ENCODE peak calls at places on chromosomes 12 and 14, in ten cellular contexts. One of them, this sample, is unnamed.

GRCh38 chr14:32366256-32366655 is 37.2 kb downstream of the AKAP6 start:
- DNase-seq in GM12865: no peak
- DNase-seq in mesothelial cell of epicardium: no peak
- DNase-seq in AG04450: no peak
- DNase-seq in endothelial cell: no peak
- DNase-seq in omental fat pad: no peak
- DNase-seq in GM10248: no peak
- DNase-seq in CD8-positive, alpha-beta T cell: no peak
- DNase-seq in brain microvascular endothelial cell: peak; percentile 69
- DNase-seq in RWPE1: no peak
- DNase-seq in this sample: no peak

GRCh38 chr14:21852061-21852664 is 178.5 kb upstream of the OR4E1 start:
- DNase-seq in omental fat pad: no peak
- DNase-seq in GM10248: peak; percentile 26
- DNase-seq in endothelial cell: peak; percentile 70
- DNase-seq in mesothelial cell of epicardium: no peak
- DNase-seq in AG04450: no peak
- DNase-seq in RWPE1: peak; percentile 10
- DNase-seq in GM12865: peak; percentile 55
- DNase-seq in brain microvascular endothelial cell: peak; percentile 29
- DNase-seq in CD8-positive, alpha-beta T cell: peak; percentile 61
- DNase-seq in this sample: peak; percentile 48

GRCh38 chr12:131090254-131091210 is 136.8 kb downstream of the ADGRD1 start:
- DNase-seq in brain microvascular endothelial cell: no peak
- DNase-seq in RWPE1: no peak
- DNase-seq in GM12865: no peak
- DNase-seq in endothelial cell: no peak
- DNase-seq in omental fat pad: peak; percentile 4
- DNase-seq in mesothelial cell of epicardium: no peak
- DNase-seq in AG04450: no peak
- DNase-seq in CD8-positive, alpha-beta T cell: no peak
- DNase-seq in GM10248: no peak
- DNase-seq in this sample: no peak

GRCh38 chr12:131509706-131510105 is 201.2 kb upstream of the SFSWAP start:
- DNase-seq in CD8-positive, alpha-beta T cell: no peak
- DNase-seq in RWPE1: no peak
- DNase-seq in GM12865: no peak
- DNase-seq in endothelial cell: no peak
- DNase-seq in mesothelial cell of epicardium: no peak
- DNase-seq in AG04450: no peak
- DNase-seq in GM10248: no peak
- DNase-seq in omental fat pad: no peak
- DNase-seq in brain microvascular endothelial cell: no peak
- DNase-seq in this sample: no peak

GRCh38 chr14:75126121-75126544 is 715 bp downstream of the NEK9 start:
- DNase-seq in GM10248: no peak
- DNase-seq in CD8-positive, alpha-beta T cell: no peak
- DNase-seq in RWPE1: peak; percentile 8
- DNase-seq in AG04450: no peak
- DNase-seq in mesothelial cell of epicardium: no peak
- DNase-seq in omental fat pad: no peak
- DNase-seq in endothelial cell: no peak
- DNase-seq in brain microvascular endothelial cell: no peak
- DNase-seq in GM12865: peak; percentile 25
- DNase-seq in this sample: no peak

GRCh38 chr12:19855876-19856275 is 416.6 kb downstream of the AEBP2 start:
- DNase-seq in GM12865: no peak
- DNase-seq in RWPE1: no peak
- DNase-seq in GM10248: no peak
- DNase-seq in omental fat pad: no peak
- DNase-seq in brain microvascular endothelial cell: no peak
- DNase-seq in CD8-positive, alpha-beta T cell: no peak
- DNase-seq in endothelial cell: no peak
- DNase-seq in AG04450: no peak
- DNase-seq in mesothelial cell of epicardium: no peak
- DNase-seq in this sample: no peak

GRCh38 chr12:131353826-131354225 is 357.1 kb upstream of the SFSWAP start:
- DNase-seq in mesothelial cell of epicardium: no peak
- DNase-seq in endothelial cell: no peak
- DNase-seq in GM10248: no peak
- DNase-seq in omental fat pad: no peak
- DNase-seq in brain microvascular endothelial cell: no peak
- DNase-seq in RWPE1: peak; percentile 22
- DNase-seq in GM12865: no peak
- DNase-seq in AG04450: no peak
- DNase-seq in CD8-positive, alpha-beta T cell: no peak
- DNase-seq in this sample: no peak

GRCh38 chr14:63283501-63284248 is 35.1 kb downstream of the GPHB5 start:
- DNase-seq in endothelial cell: no peak
- DNase-seq in mesothelial cell of epicardium: no peak
- DNase-seq in omental fat pad: no peak
- DNase-seq in brain microvascular endothelial cell: no peak
- DNase-seq in GM12865: peak; percentile 51
- DNase-seq in RWPE1: no peak
- DNase-seq in AG04450: no peak
- DNase-seq in GM10248: no peak
- DNase-seq in CD8-positive, alpha-beta T cell: no peak
- DNase-seq in this sample: no peak

GRCh38 chr14:62126885-62127478 is 364.8 kb downstream of the SNAPC1 start:
- DNase-seq in brain microvascular endothelial cell: peak; percentile 50
- DNase-seq in CD8-positive, alpha-beta T cell: no peak
- DNase-seq in endothelial cell: peak; percentile 19
- DNase-seq in GM12865: peak; percentile 65
- DNase-seq in AG04450: peak; percentile 32
- DNase-seq in GM10248: peak; percentile 28
- DNase-seq in mesothelial cell of epicardium: no peak
- DNase-seq in omental fat pad: no peak
- DNase-seq in RWPE1: peak; percentile 47
- DNase-seq in this sample: no peak

GRCh38 chr14:75229923-75230792 is 48.5 kb upstream of the FOS start:
- DNase-seq in endothelial cell: no peak
- DNase-seq in CD8-positive, alpha-beta T cell: peak; percentile 39
- DNase-seq in omental fat pad: no peak
- DNase-seq in GM12865: peak; percentile 75
- DNase-seq in RWPE1: peak; percentile 66
- DNase-seq in mesothelial cell of epicardium: no peak
- DNase-seq in AG04450: no peak
- DNase-seq in brain microvascular endothelial cell: peak; percentile 41
- DNase-seq in GM10248: peak; percentile 43
- DNase-seq in this sample: peak; percentile 61

GRCh38 chr14:99042376-99043257 is 229.4 kb downstream of the BCL11B start:
- DNase-seq in omental fat pad: no peak
- DNase-seq in GM12865: no peak
- DNase-seq in AG04450: no peak
- DNase-seq in GM10248: no peak
- DNase-seq in RWPE1: no peak
- DNase-seq in CD8-positive, alpha-beta T cell: no peak
- DNase-seq in endothelial cell: no peak
- DNase-seq in mesothelial cell of epicardium: no peak
- DNase-seq in brain microvascular endothelial cell: no peak
- DNase-seq in this sample: no peak

GRCh38 chr14:22650960-22651521 is 6.9 kb upstream of the OR6J1 start:
- DNase-seq in brain microvascular endothelial cell: peak; percentile 44
- DNase-seq in CD8-positive, alpha-beta T cell: no peak
- DNase-seq in GM12865: peak; percentile 88
- DNase-seq in omental fat pad: no peak
- DNase-seq in mesothelial cell of epicardium: no peak
- DNase-seq in RWPE1: no peak
- DNase-seq in AG04450: no peak
- DNase-seq in endothelial cell: no peak
- DNase-seq in GM10248: no peak
- DNase-seq in this sample: no peak

GRCh38 chr14:70809238-70810214 is at the start of gene MAP3K9:
- DNase-seq in CD8-positive, alpha-beta T cell: peak; percentile 85
- DNase-seq in endothelial cell: peak; percentile 97
- DNase-seq in AG04450: no peak
- DNase-seq in omental fat pad: peak; percentile 64
- DNase-seq in brain microvascular endothelial cell: peak; percentile 75
- DNase-seq in mesothelial cell of epicardium: peak; percentile 92
- DNase-seq in GM12865: peak; percentile 99
- DNase-seq in RWPE1: peak; percentile 99
- DNase-seq in GM10248: peak; percentile 97
- DNase-seq in this sample: peak; percentile 77

GRCh38 chr12:109109756-109110350 is 6.5 kb upstream of the ACACB start:
- DNase-seq in endothelial cell: no peak
- DNase-seq in CD8-positive, alpha-beta T cell: no peak
- DNase-seq in mesothelial cell of epicardium: no peak
- DNase-seq in GM12865: no peak
- DNase-seq in RWPE1: no peak
- DNase-seq in AG04450: no peak
- DNase-seq in brain microvascular endothelial cell: no peak
- DNase-seq in omental fat pad: no peak
- DNase-seq in GM10248: no peak
- DNase-seq in this sample: no peak

GRCh38 chr12:78674311-78675085 is 190.1 kb upstream of the SYT1 start:
- DNase-seq in GM10248: no peak
- DNase-seq in mesothelial cell of epicardium: no peak
- DNase-seq in endothelial cell: no peak
- DNase-seq in GM12865: no peak
- DNase-seq in brain microvascular endothelial cell: peak; percentile 39
- DNase-seq in RWPE1: no peak
- DNase-seq in AG04450: no peak
- DNase-seq in CD8-positive, alpha-beta T cell: no peak
- DNase-seq in omental fat pad: no peak
- DNase-seq in this sample: no peak

GRCh38 chr14:94748667-94749347 is 21.1 kb downstream of the GSC start:
- DNase-seq in RWPE1: peak; percentile 50
- DNase-seq in brain microvascular endothelial cell: peak; percentile 13
- DNase-seq in mesothelial cell of epicardium: no peak
- DNase-seq in CD8-positive, alpha-beta T cell: no peak
- DNase-seq in AG04450: no peak
- DNase-seq in omental fat pad: no peak
- DNase-seq in GM12865: peak; percentile 54
- DNase-seq in GM10248: no peak
- DNase-seq in endothelial cell: peak; percentile 51
- DNase-seq in this sample: no peak

DNA sequence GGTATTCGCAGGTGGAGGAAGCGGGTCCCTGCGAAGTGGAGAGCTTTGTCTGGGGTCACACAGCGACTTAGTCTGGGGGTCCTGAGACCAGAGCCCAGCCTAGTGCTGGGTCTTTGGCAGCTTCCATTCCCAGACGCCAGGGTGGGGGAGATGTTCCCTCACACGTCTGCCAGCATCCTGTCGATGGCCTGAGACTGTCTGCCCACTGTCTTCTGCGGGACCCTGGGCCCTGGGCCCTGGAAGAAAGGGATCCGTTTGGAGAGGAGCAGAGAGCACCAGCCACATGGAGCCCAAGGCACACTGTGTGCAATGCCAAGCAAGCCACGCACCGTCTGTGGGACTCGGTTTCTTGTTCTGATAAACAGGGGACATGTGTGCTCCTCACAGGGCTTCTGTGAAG is 197.2 kb downstream of the KIF26A start:
- DNase-seq in endothelial cell: no peak
- DNase-seq in brain microvascular endothelial cell: no peak
- DNase-seq in GM12865: no peak
- DNase-seq in CD8-positive, alpha-beta T cell: no peak
- DNase-seq in RWPE1: no peak
- DNase-seq in AG04450: no peak
- DNase-seq in omental fat pad: no peak
- DNase-seq in GM10248: no peak
- DNase-seq in mesothelial cell of epicardium: no peak
- DNase-seq in this sample: no peak
- TF ChIP-seq CTCF in endothelial cell: no peak
- TF ChIP-seq CTCF in brain microvascular endothelial cell: no peak
- TF ChIP-seq CTCF in GM12865: no peak
- TF ChIP-seq CTCF in CD8-positive, alpha-beta T cell: no peak
- TF ChIP-seq CTCF in RWPE1: no peak
- TF ChIP-seq CTCF in AG04450: no peak
- TF ChIP-seq CTCF in omental fat pad: no peak
- TF ChIP-seq CTCF in GM10248: no peak
- TF ChIP-seq CTCF in mesothelial cell of epicardium: no peak
- TF ChIP-seq CTCF in this sample: no peak

DNA sequence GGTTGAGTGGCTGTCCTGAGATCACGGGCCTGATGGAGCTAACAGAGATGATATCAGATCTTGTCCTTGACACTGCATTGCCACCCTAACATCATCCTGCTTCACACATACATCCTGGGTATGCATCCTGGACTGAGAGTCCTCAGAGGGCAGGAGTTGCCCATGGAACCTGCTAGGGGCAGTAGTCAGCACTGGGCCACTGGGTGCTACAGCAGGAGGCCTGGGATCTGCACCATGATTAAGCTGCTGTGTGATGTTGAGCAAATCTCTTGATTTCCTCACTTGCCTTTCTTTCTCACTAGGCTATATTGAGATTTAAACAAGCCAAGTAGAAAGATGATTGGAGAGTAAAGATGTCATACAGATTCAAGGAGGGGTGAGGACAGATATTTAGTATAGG is 22.1 kb upstream of the EIF4B start:
- DNase-seq in GM10248: no peak
- DNase-seq in CD8-positive, alpha-beta T cell: no peak
- DNase-seq in RWPE1: no peak
- DNase-seq in AG04450: no peak
- DNase-seq in GM12865: no peak
- DNase-seq in endothelial cell: no peak
- DNase-seq in mesothelial cell of epicardium: no peak
- DNase-seq in brain microvascular endothelial cell: no peak
- DNase-seq in omental fat pad: no peak
- DNase-seq in this sample: no peak
- TF ChIP-seq CTCF in GM10248: no peak
- TF ChIP-seq CTCF in CD8-positive, alpha-beta T cell: no peak
- TF ChIP-seq CTCF in RWPE1: no peak
- TF ChIP-seq CTCF in AG04450: peak; percentile 18
- TF ChIP-seq CTCF in GM12865: no peak
- TF ChIP-seq CTCF in endothelial cell: no peak
- TF ChIP-seq CTCF in mesothelial cell of epicardium: no peak
- TF ChIP-seq CTCF in brain microvascular endothelial cell: peak; percentile 15
- TF ChIP-seq CTCF in omental fat pad: no peak
- TF ChIP-seq CTCF in this sample: no peak

DNA sequence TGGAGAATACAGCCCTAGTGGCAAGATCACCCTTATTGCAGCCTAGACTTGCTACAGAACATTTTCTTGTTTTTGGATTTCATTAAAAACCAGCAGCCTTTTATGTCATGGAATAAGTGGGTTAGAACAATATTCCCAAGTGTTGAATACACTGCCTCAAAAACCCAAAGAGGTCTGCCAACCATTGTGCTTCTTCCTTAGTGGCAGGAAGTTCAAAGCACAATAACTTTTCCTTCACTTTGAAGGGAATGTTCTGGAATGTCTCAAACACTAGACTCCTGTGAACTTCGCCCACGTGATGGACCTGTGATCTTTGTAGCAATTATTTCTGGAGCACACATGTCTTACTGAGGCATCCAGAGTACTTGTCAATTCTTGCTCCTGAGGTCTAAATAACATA is 8.5 kb downstream of the SLC17A8 start:
- DNase-seq in CD8-positive, alpha-beta T cell: no peak
- DNase-seq in brain microvascular endothelial cell: no peak
- DNase-seq in omental fat pad: no peak
- DNase-seq in mesothelial cell of epicardium: no peak
- DNase-seq in endothelial cell: no peak
- DNase-seq in GM12865: no peak
- DNase-seq in RWPE1: no peak
- DNase-seq in AG04450: no peak
- DNase-seq in GM10248: no peak
- DNase-seq in this sample: no peak
- TF ChIP-seq CTCF in CD8-positive, alpha-beta T cell: no peak
- TF ChIP-seq CTCF in brain microvascular endothelial cell: no peak
- TF ChIP-seq CTCF in omental fat pad: no peak
- TF ChIP-seq CTCF in mesothelial cell of epicardium: no peak
- TF ChIP-seq CTCF in endothelial cell: no peak
- TF ChIP-seq CTCF in GM12865: no peak
- TF ChIP-seq CTCF in RWPE1: no peak
- TF ChIP-seq CTCF in AG04450: no peak
- TF ChIP-seq CTCF in GM10248: no peak
- TF ChIP-seq CTCF in this sample: no peak

GRCh38 chr12:6313326-6313940 is 3.0 kb downstream of the PLEKHG6 start:
- DNase-seq in mesothelial cell of epicardium: no peak
- DNase-seq in GM10248: no peak
- DNase-seq in GM12865: no peak
- DNase-seq in RWPE1: no peak
- DNase-seq in brain microvascular endothelial cell: no peak
- DNase-seq in AG04450: no peak
- DNase-seq in omental fat pad: no peak
- DNase-seq in CD8-positive, alpha-beta T cell: no peak
- DNase-seq in endothelial cell: no peak
- DNase-seq in this sample: no peak
- TF ChIP-seq CTCF in mesothelial cell of epicardium: no peak
- TF ChIP-seq CTCF in GM10248: no peak
- TF ChIP-seq CTCF in GM12865: no peak
- TF ChIP-seq CTCF in RWPE1: no peak
- TF ChIP-seq CTCF in brain microvascular endothelial cell: peak; percentile 14
- TF ChIP-seq CTCF in AG04450: no peak
- TF ChIP-seq CTCF in omental fat pad: no peak
- TF ChIP-seq CTCF in CD8-positive, alpha-beta T cell: no peak
- TF ChIP-seq CTCF in endothelial cell: no peak
- TF ChIP-seq CTCF in this sample: no peak